ENCODE peak calls at places on chromosomes 2 and 18, in six cellular contexts. One of them, this sample, is unnamed.

GRCh38 chr2:218710334-218710686 is 325 bp upstream of the TTLL4 start:
- DNase-seq in HT1080: no peak
- DNase-seq in iPS-NIHi11: no peak
- DNase-seq in NCI-H1105: no peak
- DNase-seq in sciatic nerve: no peak
- DNase-seq in stimulated activated CD8-positive, alpha-beta memory T cell treated with anti-CD3 and anti-CD28 coated beads, Interleukin-7, amount 100 ng/mL, for 24 hours: no peak
- DNase-seq in this sample: no peak

GRCh38 chr2:193584522-193584938 is 1389.8 kb upstream of the TMEFF2 start:
- DNase-seq in HT1080: peak
- DNase-seq in iPS-NIHi11: peak
- DNase-seq in NCI-H1105: no peak
- DNase-seq in sciatic nerve: no peak
- DNase-seq in stimulated activated CD8-positive, alpha-beta memory T cell treated with anti-CD3 and anti-CD28 coated beads, Interleukin-7, amount 100 ng/mL, for 24 hours: no peak
- DNase-seq in this sample: no peak

GRCh38 chr2:42917374-42918017 is 125.1 kb upstream of the HAAO start:
- DNase-seq in HT1080: peak
- DNase-seq in iPS-NIHi11: no peak
- DNase-seq in NCI-H1105: no peak
- DNase-seq in sciatic nerve: peak
- DNase-seq in stimulated activated CD8-positive, alpha-beta memory T cell treated with anti-CD3 and anti-CD28 coated beads, Interleukin-7, amount 100 ng/mL, for 24 hours: no peak
- DNase-seq in this sample: no peak

GRCh38 chr2:95231723-95232122 is 24.4 kb downstream of the ZNF892 start:
- DNase-seq in HT1080: peak
- DNase-seq in iPS-NIHi11: peak
- DNase-seq in NCI-H1105: peak
- DNase-seq in sciatic nerve: no peak
- DNase-seq in stimulated activated CD8-positive, alpha-beta memory T cell treated with anti-CD3 and anti-CD28 coated beads, Interleukin-7, amount 100 ng/mL, for 24 hours: peak
- DNase-seq in this sample: peak

GRCh38 chr2:16950436-16950835 is 284.8 kb upstream of the CYRIA start:
- DNase-seq in HT1080: no peak
- DNase-seq in iPS-NIHi11: no peak
- DNase-seq in NCI-H1105: no peak
- DNase-seq in sciatic nerve: no peak
- DNase-seq in stimulated activated CD8-positive, alpha-beta memory T cell treated with anti-CD3 and anti-CD28 coated beads, Interleukin-7, amount 100 ng/mL, for 24 hours: no peak
- DNase-seq in this sample: no peak

GRCh38 chr2:146873056-146873455 is 971.8 kb upstream of the ACVR2A start:
- DNase-seq in HT1080: no peak
- DNase-seq in iPS-NIHi11: no peak
- DNase-seq in NCI-H1105: no peak
- DNase-seq in sciatic nerve: no peak
- DNase-seq in stimulated activated CD8-positive, alpha-beta memory T cell treated with anti-CD3 and anti-CD28 coated beads, Interleukin-7, amount 100 ng/mL, for 24 hours: no peak
- DNase-seq in this sample: no peak

GRCh38 chr2:121219866-121220265 is 65.1 kb downstream of the TFCP2L1 start:
- DNase-seq in HT1080: no peak
- DNase-seq in iPS-NIHi11: no peak
- DNase-seq in NCI-H1105: no peak
- DNase-seq in sciatic nerve: no peak
- DNase-seq in stimulated activated CD8-positive, alpha-beta memory T cell treated with anti-CD3 and anti-CD28 coated beads, Interleukin-7, amount 100 ng/mL, for 24 hours: no peak
- DNase-seq in this sample: no peak

GRCh38 chr18:25467226-25468065 is 115.5 kb upstream of the ZNF521 start:
- DNase-seq in HT1080: peak
- DNase-seq in iPS-NIHi11: no peak
- DNase-seq in NCI-H1105: no peak
- DNase-seq in sciatic nerve: peak
- DNase-seq in stimulated activated CD8-positive, alpha-beta memory T cell treated with anti-CD3 and anti-CD28 coated beads, Interleukin-7, amount 100 ng/mL, for 24 hours: no peak
- DNase-seq in this sample: no peak

GRCh38 chr18:32018331-32019250 is at the start of gene RNF125:
- DNase-seq in HT1080: peak
- DNase-seq in iPS-NIHi11: peak
- DNase-seq in NCI-H1105: peak
- DNase-seq in sciatic nerve: peak
- DNase-seq in stimulated activated CD8-positive, alpha-beta memory T cell treated with anti-CD3 and anti-CD28 coated beads, Interleukin-7, amount 100 ng/mL, for 24 hours: peak
- DNase-seq in this sample: peak

GRCh38 chr2:159650574-159650973 is 34.2 kb upstream of the BAZ2B start:
- DNase-seq in HT1080: no peak
- DNase-seq in iPS-NIHi11: no peak
- DNase-seq in NCI-H1105: no peak
- DNase-seq in sciatic nerve: no peak
- DNase-seq in stimulated activated CD8-positive, alpha-beta memory T cell treated with anti-CD3 and anti-CD28 coated beads, Interleukin-7, amount 100 ng/mL, for 24 hours: no peak
- DNase-seq in this sample: no peak

GRCh38 chr2:95354925-95355324 is 47.6 kb upstream of the FAHD2A start:
- DNase-seq in HT1080: no peak
- DNase-seq in iPS-NIHi11: no peak
- DNase-seq in NCI-H1105: no peak
- DNase-seq in sciatic nerve: peak
- DNase-seq in stimulated activated CD8-positive, alpha-beta memory T cell treated with anti-CD3 and anti-CD28 coated beads, Interleukin-7, amount 100 ng/mL, for 24 hours: no peak
- DNase-seq in this sample: no peak

GRCh38 chr2:224659726-224660125 is 56.4 kb downstream of the CCDC195 start:
- DNase-seq in HT1080: no peak
- DNase-seq in iPS-NIHi11: no peak
- DNase-seq in NCI-H1105: no peak
- DNase-seq in sciatic nerve: no peak
- DNase-seq in stimulated activated CD8-positive, alpha-beta memory T cell treated with anti-CD3 and anti-CD28 coated beads, Interleukin-7, amount 100 ng/mL, for 24 hours: no peak
- DNase-seq in this sample: no peak

GRCh38 chr2:126877861-126878565 is 20.7 kb upstream of the TEX51 start:
- DNase-seq in HT1080: no peak
- DNase-seq in iPS-NIHi11: no peak
- DNase-seq in NCI-H1105: no peak
- DNase-seq in sciatic nerve: peak
- DNase-seq in stimulated activated CD8-positive, alpha-beta memory T cell treated with anti-CD3 and anti-CD28 coated beads, Interleukin-7, amount 100 ng/mL, for 24 hours: no peak
- DNase-seq in this sample: no peak

GRCh38 chr2:157787364-157787938 is 88.7 kb downstream of the ACVR1 start:
- DNase-seq in HT1080: no peak
- DNase-seq in iPS-NIHi11: no peak
- DNase-seq in NCI-H1105: no peak
- DNase-seq in sciatic nerve: no peak
- DNase-seq in stimulated activated CD8-positive, alpha-beta memory T cell treated with anti-CD3 and anti-CD28 coated beads, Interleukin-7, amount 100 ng/mL, for 24 hours: no peak
- DNase-seq in this sample: no peak

GRCh38 chr18:48306838-48307237 is 102.3 kb downstream of the ZBTB7C start:
- DNase-seq in HT1080: no peak
- DNase-seq in iPS-NIHi11: no peak
- DNase-seq in NCI-H1105: no peak
- DNase-seq in sciatic nerve: no peak
- DNase-seq in stimulated activated CD8-positive, alpha-beta memory T cell treated with anti-CD3 and anti-CD28 coated beads, Interleukin-7, amount 100 ng/mL, for 24 hours: no peak
- DNase-seq in this sample: no peak

GRCh38 chr18:50829644-50830043 is 9.8 kb upstream of the MRO start:
- DNase-seq in HT1080: no peak
- DNase-seq in iPS-NIHi11: no peak
- DNase-seq in NCI-H1105: no peak
- DNase-seq in sciatic nerve: no peak
- DNase-seq in stimulated activated CD8-positive, alpha-beta memory T cell treated with anti-CD3 and anti-CD28 coated beads, Interleukin-7, amount 100 ng/mL, for 24 hours: no peak
- DNase-seq in this sample: no peak

GRCh38 chr2:144458536-144458935 is 61.4 kb downstream of the ZEB2 start:
- DNase-seq in HT1080: no peak
- DNase-seq in iPS-NIHi11: no peak
- DNase-seq in NCI-H1105: no peak
- DNase-seq in sciatic nerve: no peak
- DNase-seq in stimulated activated CD8-positive, alpha-beta memory T cell treated with anti-CD3 and anti-CD28 coated beads, Interleukin-7, amount 100 ng/mL, for 24 hours: no peak
- DNase-seq in this sample: no peak

GRCh38 chr2:144194331-144195071 is 325.4 kb downstream of the ZEB2 start:
- DNase-seq in HT1080: no peak
- DNase-seq in iPS-NIHi11: no peak
- DNase-seq in NCI-H1105: no peak
- DNase-seq in sciatic nerve: no peak
- DNase-seq in stimulated activated CD8-positive, alpha-beta memory T cell treated with anti-CD3 and anti-CD28 coated beads, Interleukin-7, amount 100 ng/mL, for 24 hours: no peak
- DNase-seq in this sample: no peak

GRCh38 chr2:191740016-191740419 is 62.1 kb downstream of the NABP1 start:
- DNase-seq in HT1080: no peak
- DNase-seq in iPS-NIHi11: no peak
- DNase-seq in NCI-H1105: no peak
- DNase-seq in sciatic nerve: no peak
- DNase-seq in stimulated activated CD8-positive, alpha-beta memory T cell treated with anti-CD3 and anti-CD28 coated beads, Interleukin-7, amount 100 ng/mL, for 24 hours: no peak
- DNase-seq in this sample: no peak